ENCODE peak calls at places on chromosome 3, in eight cellular contexts. G is tibial nerve; H is DMS153; V is AG10803; A is activated B cell treated with CpG ODN at 0.5 μM for 24 hours; I is NCI-H1092 treated with DMSO at 0.1 percent for 48 hours; U is activated CD4-positive, alpha-beta T cell treated with anti-CD3 and anti-CD28 coated beads, Interleukin-2, amount 10 ng/mL, durations not matched to agents 7 days and 5 days; C is heart left ventricle. R is an unnamed sample.

GRCh38 chr3:177279118-177279815 is 82.0 kb upstream of the TBL1XR1 start:
- DNase-seq in I (peak; percentile 63), U (no peak), H (peak; percentile 92), G (no peak), C (no peak), V (no peak), A (no peak), R (no peak)

GRCh38 chr3:184005981-184006507 is 11.6 kb downstream of the ABCC5 start:
- DNase-seq in G (peak; percentile 38), U (peak; percentile 44), I (peak; percentile 92), A (peak; percentile 25), C (peak; percentile 48), V (peak; percentile 12), H (peak; percentile 96), R (peak; percentile 18)

GRCh38 chr3:144816366-144816765 is 844.7 kb downstream of the DIPK2A start:
- DNase-seq in I (no peak), G (no peak), C (no peak), V (no peak), A (no peak), H (no peak), U (no peak), R (no peak)

GRCh38 chr3:129612350-129613204 is 6.1 kb upstream of the PLXND1 start:
- DNase-seq in I (no peak), A (no peak), C (no peak), U (no peak), V (peak; percentile 42), G (no peak), H (no peak), R (no peak)

GRCh38 chr3:182018361-182018760 is 306.6 kb downstream of the SOX2 start:
- DNase-seq in I (no peak), C (no peak), U (no peak), H (no peak), G (no peak), V (no peak), A (no peak), R (no peak)

GRCh38 chr3:128432301-128432897 is 34.3 kb downstream of the DNAJB8 start:
- DNase-seq in A (no peak), U (no peak), G (no peak), I (peak; percentile 32), H (peak; percentile 9), C (no peak), V (no peak), R (no peak)

GRCh38 chr3:27544372-27544865 is 60.2 kb upstream of the SLC4A7 start:
- DNase-seq in H (no peak), G (no peak), V (peak; percentile 84), A (no peak), C (no peak), U (no peak), I (no peak), R (no peak)

GRCh38 chr3:52058111-52058510 is 1.7 kb upstream of the DUSP7 start:
- DNase-seq in C (no peak), A (no peak), G (no peak), V (no peak), I (no peak), U (peak; percentile 9), H (no peak), R (no peak)

GRCh38 chr3:193554790-193555189 is at the start of gene ATP13A4:
- DNase-seq in A (no peak), I (no peak), H (no peak), U (no peak), G (no peak), V (no peak), C (no peak), R (no peak)

GRCh38 chr3:126373146-126373613 is 16.0 kb upstream of the KLF15 start:
- DNase-seq in V (no peak), H (no peak), C (no peak), U (no peak), A (no peak), G (no peak), I (no peak), R (no peak)

GRCh38 chr3:152402698-152403456 is 134.1 kb downstream of the MBNL1 start:
- DNase-seq in U (no peak), C (no peak), A (no peak), H (peak; percentile 13), I (no peak), V (peak; percentile 20), G (no peak), R (peak; percentile 28)

GRCh38 chr3:81947359-81947758 is 185.9 kb upstream of the GBE1 start:
- DNase-seq in U (no peak), A (no peak), H (no peak), I (no peak), C (no peak), V (no peak), G (no peak), R (no peak)

GRCh38 chr3:189952272-189952671 is 168.4 kb downstream of the P3H2 start:
- DNase-seq in C (no peak), U (no peak), H (peak; percentile 36), V (no peak), G (no peak), A (no peak), I (no peak), R (no peak)

GRCh38 chr3:152910966-152911365 is 76.0 kb downstream of the P2RY1 start:
- DNase-seq in H (no peak), V (no peak), G (no peak), I (no peak), C (no peak), A (no peak), U (no peak), R (no peak)

R was measured in CD4-positive, alpha-beta memory T cell.